ENCODE peak calls at places on chromosomes 5 and 9, in four cellular contexts. L is uterus, A is body of pancreas, U is IMR-90. G is an unnamed sample.

GRCh38 chr5:95731571-95732554 is 727 bp downstream of the RHOBTB3 start:
- DNase-seq in L (peak; percentile 49), A (peak; percentile 55), U (peak; percentile 34), G (peak; percentile 68)

GRCh38 chr9:122126340-122127333 is 32.9 kb downstream of the NDUFA8 start:
- DNase-seq in L (no peak), A (no peak), U (peak; percentile 51), G (no peak)

GRCh38 chr9:129810788-129811187 is 7.8 kb downstream of the TOR1B start:
- DNase-seq in L (no peak), A (no peak), U (no peak), G (no peak)

GRCh38 chr9:113222482-113222841 is 1.1 kb downstream of the SLC31A1 start:
- DNase-seq in L (no peak), A (peak; percentile 21), U (peak; percentile 22), G (no peak)

GRCh38 chr9:4417578-4418325 is 72.5 kb upstream of the SLC1A1 start:
- DNase-seq in L (no peak), A (no peak), U (peak; percentile 2), G (no peak)

GRCh38 chr9:6680797-6681146 is 35.2 kb upstream of the GLDC start:
- DNase-seq in L (no peak), A (peak; percentile 69), U (peak; percentile 40), G (peak; percentile 84)

GRCh38 chr9:137168907-137169763 is 716 bp downstream of the LRRC26 start:
- DNase-seq in L (no peak), A (peak; percentile 75), U (peak; percentile 19), G (no peak)

GRCh38 chr9:83649080-83649479 is 26.1 kb downstream of the IDNK start:
- DNase-seq in L (peak; percentile 41), A (peak; percentile 73), U (peak; percentile 28), G (peak; percentile 76)

GRCh38 chr9:81560851-81561732 is 128.3 kb downstream of the TLE1 start:
- DNase-seq in L (no peak), A (no peak), U (no peak), G (no peak)

GRCh38 chr5:6218116-6218515 is 160.2 kb downstream of the MED10 start:
- DNase-seq in L (no peak), A (no peak), U (no peak), G (no peak)

GRCh38 chr5:59007460-59008063 is 424.7 kb downstream of the RAB3C start:
- DNase-seq in L (no peak), A (no peak), U (peak; percentile 39), G (no peak)

GRCh38 chr5:118832974-118833373 is 155.4 kb downstream of the DTWD2 start:
- DNase-seq in L (no peak), A (no peak), U (no peak), G (no peak)

GRCh38 chr5:122723606-122724352 is 51.1 kb upstream of the SNX2 start:
- DNase-seq in L (no peak), A (no peak), U (peak; percentile 89), G (no peak)

DNA sequence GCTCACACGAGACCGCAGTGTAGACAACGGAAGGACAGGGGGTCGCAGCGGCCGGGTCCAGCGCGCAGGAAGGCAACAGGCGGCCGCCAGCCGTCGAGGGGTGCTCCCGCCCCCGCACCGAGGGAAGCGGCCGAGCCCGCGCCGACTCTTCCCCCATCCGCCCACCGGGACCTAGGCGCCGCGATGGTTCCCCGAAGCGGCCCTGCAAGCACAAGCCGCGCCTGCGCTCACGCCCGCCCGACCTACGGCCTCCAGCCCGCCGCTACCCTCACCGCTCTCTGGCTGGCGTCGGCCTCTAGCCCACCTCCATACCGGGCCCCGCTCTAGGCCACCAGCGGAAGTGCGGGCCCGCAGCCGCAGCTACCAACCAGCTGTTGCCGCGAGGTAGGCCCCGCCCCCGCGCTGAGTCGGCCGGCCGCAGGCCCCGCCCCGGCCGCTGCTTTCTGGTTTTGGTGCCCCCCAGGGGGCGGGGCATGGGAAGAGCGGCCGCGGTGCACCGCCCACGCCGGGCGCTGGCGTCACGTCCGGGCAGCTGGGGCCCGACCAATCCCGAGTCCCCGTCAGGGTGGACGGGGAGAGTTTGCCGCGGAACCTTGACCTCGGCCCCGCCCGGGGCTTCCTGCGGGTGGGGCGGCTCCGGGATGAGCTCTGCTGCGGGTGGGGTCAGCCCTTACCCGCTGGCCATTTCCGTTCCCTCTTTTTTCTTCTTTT is at the start of gene SETX:
- DNase-seq in L (peak; percentile 98), A (peak; percentile 97), U (peak; percentile 96), G (peak; percentile 98)
- TF ChIP-seq POLR2A in L (peak; percentile 91), A (peak; percentile 92), U (peak; percentile 95), G (peak; percentile 99)

GRCh38 chr5:1158647-1159340 is 42.6 kb upstream of the SLC6A19 start:
- DNase-seq in L (no peak), A (no peak), U (no peak), G (no peak)
- H3K27me3 ChIP-seq in L (no peaks in the 10 kb centered on the region), A (no peaks in the 10 kb centered on the region), U (peaks cover 48% of the 10 kb centered on the region), G (no peaks in the 10 kb centered on the region)

GRCh38 chr9:26856413-26857032 is 36.1 kb downstream of the CAAP1 start:
- DNase-seq in L (no peak), A (peak; percentile 22), U (peak; percentile 38), G (no peak)
- TF ChIP-seq CTCF in L (peak; percentile 52), A (no peak), U (peak; percentile 33), G (peak; percentile 61)

GRCh38 chr9:134026561-134026960 is 1.3 kb downstream of the BRD3OS start:
- DNase-seq in L (peak; percentile 37), A (no peak), U (no peak), G (no peak)

GRCh38 chr9:134024393-134024792 is 888 bp upstream of the BRD3OS start:
- DNase-seq in L (no peak), A (no peak), U (no peak), G (no peak)

GRCh38 chr9:134026981-134027380 is 1.7 kb downstream of the BRD3OS start:
- DNase-seq in L (no peak), A (no peak), U (no peak), G (peak; percentile 27)

GRCh38 chr9:134025606-134026541 is 593 bp downstream of the BRD3OS start:
- DNase-seq in L (peak; percentile 58), A (peak; percentile 30), U (peak; percentile 41), G (no peak)

DNA sequence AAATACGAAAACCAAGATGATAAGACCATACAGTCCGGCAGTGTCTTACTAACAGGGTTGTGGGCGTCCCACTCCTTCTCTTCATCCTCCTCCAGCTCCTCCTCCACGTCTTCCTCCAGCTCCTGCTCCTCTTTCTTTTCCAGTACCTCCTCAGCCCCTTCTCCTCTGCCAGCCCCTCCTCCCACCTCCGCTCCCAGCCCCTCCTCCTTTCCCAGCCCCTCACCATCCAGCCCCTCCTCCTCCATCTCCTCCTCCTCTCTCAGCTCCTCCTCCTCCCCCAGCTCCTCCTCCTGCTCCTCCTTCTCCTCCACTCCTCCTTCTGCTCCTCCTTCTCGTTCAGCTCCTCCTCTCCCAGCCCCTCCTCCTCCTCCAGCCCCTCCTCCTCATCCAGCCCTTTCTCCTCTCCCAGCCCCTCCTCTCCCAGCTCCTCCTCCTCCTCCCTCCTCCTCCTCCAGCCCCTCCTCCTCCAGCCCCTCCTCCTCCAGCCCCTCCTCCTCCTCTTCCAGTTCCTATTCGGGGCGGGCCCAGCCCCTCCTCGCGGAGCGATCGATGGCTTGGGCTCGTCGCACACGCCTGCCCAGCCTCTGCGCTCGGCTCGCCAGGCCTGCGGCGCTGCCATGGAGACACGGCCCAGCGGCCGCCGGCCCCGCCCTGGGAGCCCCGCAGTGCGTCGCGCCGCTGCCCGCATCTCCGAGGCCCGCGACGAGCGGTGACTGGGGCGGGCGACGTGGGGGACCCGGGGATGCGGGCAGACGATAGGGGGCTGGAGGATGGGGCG is at the start of gene BRD3OS:
- DNase-seq in L (peak; percentile 95), A (peak; percentile 98), U (peak; percentile 99), G (peak; percentile 99)
- TF ChIP-seq POLR2A in L (no peak), A (no peak), U (no peak), G (no peak)

GRCh38 chr9:89610391-89610925 is 5.6 kb downstream of the GADD45G start:
- DNase-seq in L (no peak), A (no peak), U (no peak), G (no peak)

GRCh38 chr9:89606567-89607311 is 1.9 kb downstream of the GADD45G start:
- DNase-seq in L (peak; percentile 45), A (peak; percentile 84), U (peak; percentile 28), G (peak; percentile 50)

GRCh38 chr9:89609426-89610006 is 4.7 kb downstream of the GADD45G start:
- DNase-seq in L (no peak), A (no peak), U (no peak), G (no peak)

GRCh38 chr9:89606049-89606481 is 1.3 kb downstream of the GADD45G start:
- DNase-seq in L (peak; percentile 74), A (peak; percentile 89), U (peak; percentile 61), G (peak; percentile 83)

DNA sequence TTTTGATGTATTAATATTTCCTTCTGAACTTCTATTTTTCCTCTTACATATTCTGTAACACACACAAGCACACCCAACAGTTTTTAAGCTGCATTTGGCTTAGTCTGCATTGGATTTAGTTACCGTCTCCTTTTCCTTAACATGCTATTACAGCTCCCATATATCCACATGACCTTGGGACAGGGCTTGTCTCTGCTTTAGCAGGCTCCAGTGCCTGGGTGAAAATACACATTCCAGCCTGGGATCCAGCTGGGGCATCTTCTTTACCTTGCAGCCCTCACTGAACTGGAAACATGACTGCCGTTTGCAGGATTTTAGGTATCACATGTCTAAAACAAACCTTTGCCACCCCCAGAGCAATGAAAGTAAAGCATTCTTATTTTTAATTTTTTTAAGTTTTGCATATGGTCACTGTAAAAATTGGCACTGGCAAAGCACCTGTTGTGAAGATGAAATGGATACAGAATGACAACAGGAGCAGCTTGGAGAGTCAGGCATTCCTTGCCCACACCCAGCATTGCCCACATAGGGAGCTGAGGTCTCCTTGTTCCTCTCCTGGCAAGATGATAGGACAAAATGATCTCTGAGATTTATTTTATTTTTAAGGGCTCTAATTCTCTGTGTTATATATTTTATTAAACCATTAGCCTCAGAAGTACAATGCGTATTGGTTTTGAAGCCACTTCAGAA is 4.0 kb downstream of the GADD45G start:
- DNase-seq in L (no peak), A (no peak), U (no peak), G (no peak)
- H3K27me3 ChIP-seq in L (no peaks in the 10 kb centered on the region), A (no peaks in the 10 kb centered on the region), U (peaks cover 15% of the 10 kb centered on the region), G (no peaks in the 10 kb centered on the region)

GRCh38 chr5:37492778-37493555 is 113.8 kb downstream of the WDR70 start:
- DNase-seq in L (no peak), A (no peak), U (no peak), G (no peak)

GRCh38 chr5:37494756-37495155 is 115.6 kb downstream of the WDR70 start:
- DNase-seq in L (no peak), A (no peak), U (no peak), G (no peak)

GRCh38 chr5:37496902-37497445 is 117.9 kb downstream of the WDR70 start:
- DNase-seq in L (no peak), A (no peak), U (no peak), G (no peak)

GRCh38 chr5:37495668-37496067 is 116.5 kb downstream of the WDR70 start:
- DNase-seq in L (no peak), A (no peak), U (peak; percentile 89), G (no peak)

DNA sequence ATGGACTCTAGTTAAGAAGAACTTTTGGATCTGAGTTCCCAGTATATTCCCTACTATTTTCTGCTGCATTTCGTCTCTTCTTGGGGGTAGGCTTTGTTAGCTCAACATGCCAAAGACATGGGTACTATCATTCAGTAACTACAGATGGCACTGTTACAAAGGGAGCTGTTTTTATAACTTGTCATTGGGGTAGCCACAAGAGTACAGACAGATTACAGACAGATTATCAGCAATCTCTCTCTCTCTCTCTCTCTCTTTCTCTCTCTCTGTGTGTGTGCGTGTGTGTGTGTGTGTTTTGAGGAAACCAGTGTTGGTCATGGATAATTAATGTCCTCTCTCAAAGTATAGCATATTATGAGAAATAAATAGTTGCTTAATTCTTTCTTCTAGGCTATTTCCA is 116.1 kb downstream of the WDR70 start:
- DNase-seq in L (no peak), A (no peak), U (peak; percentile 39), G (no peak)
- TF ChIP-seq CTCF in L (no peak), A (no peak), U (peak; percentile 32), G (peak; percentile 7)

G was measured in right lobe of liver.